ENCODE peak calls at places on chromosome 5, in six cellular contexts. O is HepG2, V is endothelial cell of umbilical vein, U is A549, I is K562, H is H1. W is an unnamed sample.

GRCh38 chr5:66807743-66808142 is 211.6 kb downstream of the MAST4 start:
- DNase-seq in H (no peak), I (no peak), U (peak), V (peak), O (peak), W (no peak)

GRCh38 chr5:141641634-141642278 is 5.0 kb downstream of the RELL2 start:
- DNase-seq in U (peak), I (peak), O (no peak), V (peak), H (no peak), W (no peak)

GRCh38 chr5:117769877-117770276 is 1195.3 kb upstream of the SEMA6A start:
- DNase-seq in I (no peak), H (no peak), U (no peak), V (no peak), O (no peak), W (no peak)

GRCh38 chr5:53817183-53817582 is 256.7 kb downstream of the NDUFS4 start:
- DNase-seq in V (no peak), I (no peak), U (no peak), H (no peak), O (no peak), W (no peak)

GRCh38 chr5:8538813-8539212 is 669.9 kb downstream of the MTRR start:
- DNase-seq in H (no peak), V (no peak), I (no peak), O (no peak), U (no peak), W (no peak)

GRCh38 chr5:107743357-107744000 is 72.7 kb upstream of the EFNA5 start:
- DNase-seq in V (no peak), H (no peak), O (no peak), I (no peak), U (peak), W (no peak)

GRCh38 chr5:40486437-40487270 is 193.1 kb upstream of the PTGER4 start:
- DNase-seq in O (no peak), U (no peak), I (no peak), H (no peak), V (no peak), W (no peak)

GRCh38 chr5:109340351-109340750 is 69.4 kb downstream of the PJA2 start:
- DNase-seq in H (no peak), I (no peak), O (no peak), U (no peak), V (no peak), W (no peak)

GRCh38 chr5:98735806-98736507 is 37.5 kb upstream of the RGMB start:
- DNase-seq in U (no peak), H (no peak), V (no peak), I (no peak), O (no peak), W (no peak)

GRCh38 chr5:90802695-90803317 is 244.2 kb downstream of the ADGRV1 start:
- DNase-seq in H (no peak), V (peak), I (peak), U (peak), O (peak), W (peak)

GRCh38 chr5:149510136-149510535 is 41.1 kb downstream of the CSNK1A1 start:
- DNase-seq in U (no peak), H (no peak), I (no peak), O (no peak), V (no peak), W (no peak)

GRCh38 chr5:120788481-120788880 is 324.4 kb downstream of the PRR16 start:
- DNase-seq in V (no peak), U (no peak), I (no peak), H (no peak), O (no peak), W (no peak)

GRCh38 chr5:139381837-139382361 is 1.2 kb downstream of the SLC23A1 start:
- DNase-seq in U (no peak), I (no peak), H (no peak), V (no peak), O (no peak), W (no peak)

GRCh38 chr5:62152394-62153123 is 153.4 kb upstream of the KIF2A start:
- DNase-seq in U (no peak), H (no peak), O (no peak), I (no peak), V (no peak), W (no peak)

GRCh38 chr5:41763096-41763495 is 107.1 kb downstream of the OXCT1 start:
- DNase-seq in V (no peak), I (no peak), H (no peak), O (no peak), U (no peak), W (no peak)

GRCh38 chr5:172377856-172378255 is 76.5 kb downstream of the SH3PXD2B start:
- DNase-seq in O (no peak), V (no peak), I (no peak), H (no peak), U (no peak), W (no peak)

GRCh38 chr5:72246239-72246580 is 73.8 kb downstream of the MRPS27 start:
- DNase-seq in V (peak), U (peak), H (no peak), O (no peak), I (peak), W (no peak)

GRCh38 chr5:76111510-76112174 is 28.5 kb downstream of the SV2C start:
- DNase-seq in V (peak), I (no peak), U (no peak), O (no peak), H (no peak), W (no peak)

GRCh38 chr5:537621-538071 is 13.4 kb upstream of the SLC9A3 start:
- DNase-seq in V (no peak), O (no peak), H (no peak), U (no peak), I (no peak), W (no peak)

GRCh38 chr5:5092149-5092548 is 48.0 kb upstream of the ADAMTS16 start:
- DNase-seq in O (no peak), H (no peak), U (no peak), I (no peak), V (no peak), W (no peak)

GRCh38 chr5:94807985-94808384 is 189.5 kb downstream of the SLF1 start:
- DNase-seq in H (no peak), V (no peak), I (no peak), U (no peak), O (no peak), W (no peak)

GRCh38 chr5:136192015-136192525 is 892 bp downstream of the SMIM32 start:
- DNase-seq in O (no peak), H (peak), U (no peak), V (no peak), I (no peak), W (no peak)

GRCh38 chr5:177311361-177311722 is 356 bp downstream of the MXD3 start:
- DNase-seq in V (no peak), I (no peak), U (no peak), O (no peak), H (no peak), W (no peak)

GRCh38 chr5:144448457-144448856 is 277.8 kb downstream of the KCTD16 start:
- DNase-seq in V (no peak), H (no peak), U (no peak), I (no peak), O (no peak), W (no peak)

GRCh38 chr5:54492196-54492595 is 25.4 kb upstream of the SNX18 start:
- DNase-seq in H (no peak), U (no peak), O (no peak), V (no peak), I (no peak), W (no peak)

GRCh38 chr5:151684690-151685361 is 1.9 kb downstream of the SPARC start:
- DNase-seq in V (peak), I (no peak), U (no peak), H (peak), O (no peak), W (peak)

GRCh38 chr5:116848974-116849586 is 274.5 kb upstream of the SEMA6A start:
- DNase-seq in H (no peak), V (no peak), U (no peak), O (peak), I (no peak), W (no peak)

GRCh38 chr5:113221294-113222176 is 213.3 kb downstream of the TSSK1B start:
- DNase-seq in I (no peak), H (peak), V (no peak), O (no peak), U (no peak), W (no peak)
- TF ChIP-seq JUN in I (no peak), H (no peak), V (no peak), O (no peak), U (no peak), W (no peak)

GRCh38 chr5:3590253-3590966 is 5.2 kb upstream of the IRX1 start:
- DNase-seq in U (no peak), I (no peak), V (no peak), O (no peak), H (peak), W (peak)

DNA sequence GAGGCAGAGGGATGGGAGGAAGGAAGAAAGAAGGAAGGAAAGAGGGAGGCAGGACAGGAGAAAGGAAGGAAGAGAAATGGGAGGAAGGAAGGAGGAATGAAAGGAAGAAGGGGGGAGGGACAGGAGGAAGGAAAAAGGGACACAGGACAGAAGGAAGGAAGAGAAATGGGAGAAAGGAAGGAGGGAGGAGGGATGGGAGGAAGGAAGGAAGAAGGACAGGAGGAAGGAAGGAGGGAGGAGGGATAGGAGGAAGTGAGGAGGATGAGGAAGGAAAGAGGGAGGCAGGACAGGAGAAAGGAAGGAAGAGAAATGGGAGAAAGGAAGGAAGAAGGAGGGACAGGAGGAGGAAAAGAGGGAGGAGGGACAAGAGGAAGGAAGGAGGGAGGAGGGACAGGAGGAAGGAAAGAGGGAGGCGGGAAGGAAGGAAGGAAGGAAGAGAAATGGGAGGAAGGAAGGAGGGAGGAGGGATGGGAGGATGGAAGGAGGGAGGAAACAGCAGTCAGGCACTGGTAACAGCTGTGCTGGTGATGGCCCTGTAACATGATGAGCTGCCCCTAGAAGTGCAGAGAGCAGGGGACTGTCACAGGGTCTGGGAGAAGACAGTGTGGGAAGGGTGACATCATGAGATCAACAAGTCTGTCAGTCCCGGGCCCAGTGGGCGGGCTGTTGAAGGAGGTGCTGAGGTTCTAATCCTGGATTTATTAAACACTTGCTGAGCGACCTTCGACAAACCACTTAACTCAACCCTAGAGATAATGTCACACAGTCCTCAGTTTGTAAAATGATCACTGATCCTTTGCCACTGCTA is 10.7 kb upstream of the IRX1 start:
- DNase-seq in V (no peak), O (no peak), U (no peak), I (no peak), H (no peak), W (no peak)
- TF ChIP-seq JUN in V (no peak), O (no peak), U (no peak), I (no peak), H (no peak), W (no peak)

GRCh38 chr5:83306572-83307241 is 164.8 kb upstream of the VCAN start:
- DNase-seq in V (peak), H (no peak), U (no peak), I (no peak), O (no peak), W (no peak)
- TF ChIP-seq JUN in V (no peak), H (no peak), U (no peak), I (no peak), O (no peak), W (no peak)

GRCh38 chr5:164296603-164297080 is 791.2 kb downstream of the MAT2B start:
- DNase-seq in I (no peak), U (no peak), O (no peak), V (peak), H (peak), W (peak)
- TF ChIP-seq JUN in I (no peak), U (no peak), O (no peak), V (no peak), H (no peak), W (no peak)

GRCh38 chr5:44845777-44846176 is 37.0 kb downstream of the MRPS30 start:
- DNase-seq in V (no peak), O (no peak), U (no peak), I (no peak), H (no peak), W (no peak)
- TF ChIP-seq JUN in V (no peak), O (no peak), U (no peak), I (no peak), H (no peak), W (no peak)

GRCh38 chr5:181052928-181053759 is 13.1 kb downstream of the BTNL9 start:
- DNase-seq in U (peak), H (peak), O (no peak), V (no peak), I (peak), W (peak)
- TF ChIP-seq JUN in U (no peak), H (no peak), O (no peak), V (no peak), I (no peak), W (no peak)

GRCh38 chr5:164627051-164627450 is 1121.6 kb downstream of the MAT2B start:
- DNase-seq in U (no peak), I (no peak), V (no peak), O (no peak), H (no peak), W (no peak)
- TF ChIP-seq JUN in U (no peak), I (no peak), V (no peak), O (no peak), H (no peak), W (no peak)

DNA sequence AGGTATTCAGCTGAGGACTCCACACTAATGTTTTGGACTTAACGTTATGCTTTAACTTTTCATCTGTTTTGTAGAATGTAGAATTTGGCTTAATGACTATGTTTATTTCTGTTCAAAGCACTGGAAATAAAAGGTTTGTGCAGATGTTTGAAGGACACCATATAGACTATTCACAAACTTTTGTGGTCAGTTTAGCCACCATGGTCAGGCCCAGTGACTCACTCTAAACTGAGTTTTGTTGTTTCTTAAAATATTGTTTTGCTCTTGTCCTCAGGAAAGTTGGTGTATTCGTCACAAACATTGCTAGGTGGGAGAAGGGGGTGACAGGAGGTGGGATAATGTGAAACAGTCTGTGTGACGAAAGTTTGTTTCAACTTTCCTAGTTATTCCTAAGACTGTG is 35.0 kb upstream of the LIFR start:
- DNase-seq in O (no peak), H (no peak), V (no peak), U (no peak), I (no peak), W (no peak)
- TF ChIP-seq JUN in O (no peak), H (no peak), V (no peak), U (no peak), I (no peak), W (no peak)

DNA sequence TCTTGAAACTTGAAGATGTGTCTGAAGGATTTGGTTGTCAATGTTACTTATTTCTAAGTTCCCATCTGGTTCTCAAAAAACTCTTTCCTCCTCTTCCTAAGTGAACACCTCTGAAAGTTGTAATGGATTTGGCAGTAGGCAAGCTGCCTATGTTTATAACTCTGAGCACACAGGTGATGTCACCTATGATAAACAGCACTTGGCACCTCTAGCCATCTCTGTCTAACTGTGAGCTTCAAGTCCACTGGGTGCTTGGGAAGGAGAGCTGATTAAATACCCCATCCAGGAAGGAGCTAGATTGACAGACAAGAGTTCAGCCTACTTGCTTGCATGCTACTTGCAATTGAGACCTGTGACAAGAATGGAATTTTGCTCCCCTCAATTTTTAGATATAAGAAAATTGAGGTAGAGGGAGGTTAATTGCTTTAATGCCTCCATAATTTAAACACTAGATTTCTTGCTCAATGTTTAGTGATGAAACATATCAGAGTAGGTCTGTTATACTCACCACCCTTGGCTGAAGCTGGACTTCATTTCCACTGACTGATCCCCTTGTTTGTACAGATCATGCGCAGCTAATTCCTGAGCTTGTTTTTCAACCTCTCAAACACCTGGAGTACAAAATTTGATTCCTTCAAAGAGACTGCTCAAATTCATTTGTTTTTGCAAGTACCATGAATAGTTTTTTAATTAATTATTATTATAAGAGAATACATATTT is 49.9 kb downstream of the PDE4D start:
- DNase-seq in I (no peak), U (no peak), H (no peak), V (no peak), O (peak), W (no peak)
- TF ChIP-seq JUN in I (no peak), U (no peak), H (no peak), V (no peak), O (no peak), W (no peak)